ENCODE peak calls at places on chromosomes 1 and 21, in nine cellular contexts. One of them, this sample, is unnamed.

GRCh38 chr1:192747942-192748341 is 60.9 kb upstream of the RGS2 start:
- DNase-seq in H9: no peak
- DNase-seq in MM.1S: no peak
- DNase-seq in HCT116: no peak
- DNase-seq in GM12878: no peak
- DNase-seq in mesendoderm: no peak
- DNase-seq in fibroblast of lung: peak
- DNase-seq in hepatocyte: no peak
- DNase-seq in A549: peak
- DNase-seq in this sample: peak

GRCh38 chr1:220874201-220874655 is 5.0 kb upstream of the HLX start:
- DNase-seq in HCT116: peak
- DNase-seq in A549: peak
- DNase-seq in H9: peak
- DNase-seq in fibroblast of lung: peak
- DNase-seq in MM.1S: peak
- DNase-seq in GM12878: no peak
- DNase-seq in hepatocyte: peak
- DNase-seq in mesendoderm: peak
- DNase-seq in this sample: no peak

GRCh38 chr1:6101826-6102225 is 56.1 kb downstream of the KCNAB2 start:
- DNase-seq in H9: no peak
- DNase-seq in HCT116: no peak
- DNase-seq in mesendoderm: no peak
- DNase-seq in A549: no peak
- DNase-seq in MM.1S: no peak
- DNase-seq in GM12878: no peak
- DNase-seq in fibroblast of lung: no peak
- DNase-seq in hepatocyte: no peak
- DNase-seq in this sample: no peak

GRCh38 chr1:37034301-37035013 is at the start of gene GRIK3:
- DNase-seq in HCT116: no peak
- DNase-seq in A549: no peak
- DNase-seq in mesendoderm: peak
- DNase-seq in GM12878: no peak
- DNase-seq in hepatocyte: peak
- DNase-seq in MM.1S: no peak
- DNase-seq in fibroblast of lung: no peak
- DNase-seq in H9: peak
- DNase-seq in this sample: no peak

GRCh38 chr1:223052931-223053330 is 90.1 kb downstream of the TLR5 start:
- DNase-seq in MM.1S: no peak
- DNase-seq in hepatocyte: no peak
- DNase-seq in fibroblast of lung: no peak
- DNase-seq in mesendoderm: no peak
- DNase-seq in HCT116: no peak
- DNase-seq in H9: no peak
- DNase-seq in A549: no peak
- DNase-seq in GM12878: no peak
- DNase-seq in this sample: peak

GRCh38 chr1:208170252-208170651 is 73.9 kb downstream of the PLXNA2 start:
- DNase-seq in mesendoderm: no peak
- DNase-seq in GM12878: no peak
- DNase-seq in hepatocyte: no peak
- DNase-seq in H9: no peak
- DNase-seq in MM.1S: no peak
- DNase-seq in fibroblast of lung: no peak
- DNase-seq in A549: no peak
- DNase-seq in HCT116: no peak
- DNase-seq in this sample: no peak

GRCh38 chr21:44424608-44425306 is 30.6 kb upstream of the LRRC3 start:
- DNase-seq in mesendoderm: no peak
- DNase-seq in A549: no peak
- DNase-seq in fibroblast of lung: no peak
- DNase-seq in GM12878: no peak
- DNase-seq in HCT116: no peak
- DNase-seq in MM.1S: no peak
- DNase-seq in H9: peak
- DNase-seq in hepatocyte: no peak
- DNase-seq in this sample: no peak

GRCh38 chr1:17653728-17654351 is 101.3 kb upstream of the ACTL8 start:
- DNase-seq in mesendoderm: peak
- DNase-seq in GM12878: no peak
- DNase-seq in HCT116: no peak
- DNase-seq in fibroblast of lung: peak
- DNase-seq in H9: peak
- DNase-seq in MM.1S: peak
- DNase-seq in A549: peak
- DNase-seq in hepatocyte: peak
- DNase-seq in this sample: no peak

GRCh38 chr1:74468982-74469603 is 43.3 kb downstream of the LRRC53 start:
- DNase-seq in A549: peak
- DNase-seq in fibroblast of lung: peak
- DNase-seq in HCT116: peak
- DNase-seq in GM12878: no peak
- DNase-seq in hepatocyte: peak
- DNase-seq in mesendoderm: peak
- DNase-seq in H9: no peak
- DNase-seq in MM.1S: peak
- DNase-seq in this sample: peak

GRCh38 chr1:197178998-197179397 is 32.5 kb upstream of the ASPM start:
- DNase-seq in H9: no peak
- DNase-seq in HCT116: no peak
- DNase-seq in mesendoderm: no peak
- DNase-seq in hepatocyte: no peak
- DNase-seq in A549: no peak
- DNase-seq in MM.1S: peak
- DNase-seq in fibroblast of lung: peak
- DNase-seq in GM12878: no peak
- DNase-seq in this sample: no peak

GRCh38 chr1:207981976-207982375 is 71.1 kb upstream of the CD34 start:
- DNase-seq in mesendoderm: peak
- DNase-seq in H9: peak
- DNase-seq in MM.1S: peak
- DNase-seq in A549: peak
- DNase-seq in hepatocyte: no peak
- DNase-seq in HCT116: peak
- DNase-seq in fibroblast of lung: no peak
- DNase-seq in GM12878: no peak
- DNase-seq in this sample: no peak

GRCh38 chr1:160951443-160952128 is 3.0 kb downstream of the ITLN2 start:
- DNase-seq in A549: peak
- DNase-seq in fibroblast of lung: peak
- DNase-seq in H9: peak
- DNase-seq in mesendoderm: peak
- DNase-seq in GM12878: peak
- DNase-seq in hepatocyte: peak
- DNase-seq in MM.1S: peak
- DNase-seq in HCT116: peak
- DNase-seq in this sample: peak

GRCh38 chr21:35732788-35733187 is 327.5 kb downstream of the SETD4 start:
- DNase-seq in HCT116: no peak
- DNase-seq in fibroblast of lung: no peak
- DNase-seq in mesendoderm: no peak
- DNase-seq in hepatocyte: no peak
- DNase-seq in A549: no peak
- DNase-seq in H9: no peak
- DNase-seq in MM.1S: no peak
- DNase-seq in GM12878: no peak
- DNase-seq in this sample: no peak

GRCh38 chr1:201795066-201795465 is 33.9 kb upstream of the IPO9 start:
- DNase-seq in GM12878: no peak
- DNase-seq in hepatocyte: peak
- DNase-seq in H9: no peak
- DNase-seq in fibroblast of lung: peak
- DNase-seq in mesendoderm: peak
- DNase-seq in A549: no peak
- DNase-seq in MM.1S: no peak
- DNase-seq in HCT116: peak
- DNase-seq in this sample: no peak

GRCh38 chr1:48223372-48224081 is 1.0 kb downstream of the SLC5A9 start:
- DNase-seq in H9: no peak
- DNase-seq in HCT116: no peak
- DNase-seq in hepatocyte: peak
- DNase-seq in MM.1S: no peak
- DNase-seq in GM12878: no peak
- DNase-seq in fibroblast of lung: no peak
- DNase-seq in mesendoderm: no peak
- DNase-seq in A549: no peak
- DNase-seq in this sample: no peak

DNA sequence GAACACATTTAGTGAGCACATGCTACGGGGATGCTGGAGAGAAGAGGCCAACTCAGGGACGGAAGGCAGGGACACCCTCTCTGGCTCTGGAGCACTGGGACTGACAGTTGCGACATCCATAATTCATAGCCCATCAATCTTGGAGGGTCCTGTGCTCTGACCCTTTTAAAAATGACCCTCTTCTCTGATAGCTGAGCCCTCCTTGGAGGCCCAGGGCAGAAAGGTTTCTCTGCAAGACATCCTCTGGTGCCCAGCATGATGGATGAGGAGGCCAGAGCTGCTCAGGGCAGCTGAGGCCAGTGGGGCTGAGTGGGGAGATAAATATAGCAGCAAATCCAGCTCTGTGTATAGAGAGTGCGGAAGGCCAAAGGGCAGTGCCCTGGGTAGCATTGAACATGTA is 50.2 kb upstream of the FMOD start:
- DNase-seq in mesendoderm: no peak
- DNase-seq in hepatocyte: no peak
- DNase-seq in HCT116: no peak
- DNase-seq in fibroblast of lung: no peak
- DNase-seq in GM12878: no peak
- DNase-seq in A549: no peak
- DNase-seq in MM.1S: peak
- DNase-seq in H9: no peak
- DNase-seq in this sample: no peak
- H3K27ac ChIP-seq in mesendoderm: no peak
- H3K27ac ChIP-seq in hepatocyte: no peak
- H3K27ac ChIP-seq in HCT116: no peak
- H3K27ac ChIP-seq in fibroblast of lung: no peak
- H3K27ac ChIP-seq in GM12878: no peak
- H3K27ac ChIP-seq in A549: no peak
- H3K27ac ChIP-seq in MM.1S: no peak
- H3K27ac ChIP-seq in H9: no peak
- H3K27ac ChIP-seq in this sample: no peak

GRCh38 chr21:17866590-17866989 is 47.4 kb upstream of the C21orf91 start:
- DNase-seq in H9: no peak
- DNase-seq in GM12878: no peak
- DNase-seq in HCT116: no peak
- DNase-seq in mesendoderm: peak
- DNase-seq in hepatocyte: no peak
- DNase-seq in fibroblast of lung: no peak
- DNase-seq in MM.1S: no peak
- DNase-seq in A549: no peak
- DNase-seq in this sample: no peak

GRCh38 chr21:17869115-17869514 is 50.0 kb upstream of the C21orf91 start:
- DNase-seq in MM.1S: no peak
- DNase-seq in fibroblast of lung: no peak
- DNase-seq in hepatocyte: no peak
- DNase-seq in H9: no peak
- DNase-seq in A549: no peak
- DNase-seq in GM12878: no peak
- DNase-seq in mesendoderm: no peak
- DNase-seq in HCT116: no peak
- DNase-seq in this sample: no peak
- H3K4me2 ChIP-seq in MM.1S: no peak
- H3K4me2 ChIP-seq in fibroblast of lung: no peak
- H3K4me2 ChIP-seq in hepatocyte: no peak
- H3K4me2 ChIP-seq in H9: no peak
- H3K4me2 ChIP-seq in A549: no peak
- H3K4me2 ChIP-seq in GM12878: no peak
- H3K4me2 ChIP-seq in mesendoderm: no peak
- H3K4me2 ChIP-seq in HCT116: no peak
- H3K4me2 ChIP-seq in this sample: no peak

DNA sequence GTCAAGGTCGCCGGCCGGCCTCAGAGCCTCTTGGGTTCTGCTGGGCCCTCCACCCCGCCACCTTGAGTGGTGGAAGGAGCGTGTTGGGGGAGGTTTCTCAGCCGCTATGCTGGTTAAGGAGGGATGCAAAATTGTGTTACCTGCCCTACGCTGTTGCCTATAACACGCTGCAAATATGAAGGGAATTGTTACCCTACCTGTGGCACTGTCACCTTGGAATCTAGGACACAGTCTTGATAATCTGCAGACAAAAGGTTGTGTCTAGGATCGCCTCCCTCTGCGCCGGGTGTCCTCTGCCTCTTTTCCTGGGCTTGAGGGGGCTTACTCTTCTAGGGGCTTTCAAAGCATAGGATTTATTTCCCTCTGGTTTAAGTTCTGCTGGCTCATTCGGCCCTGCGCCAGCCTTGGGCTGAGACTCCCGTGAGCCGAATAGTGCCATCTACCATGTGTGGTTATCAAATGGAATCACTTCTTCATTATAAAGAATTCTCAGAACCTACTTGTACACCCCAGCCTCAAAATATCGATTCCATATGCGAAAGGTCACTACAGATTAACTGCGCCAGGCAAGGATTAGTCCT is 677 bp downstream of the SLC22A15 start:
- DNase-seq in H9: no peak
- DNase-seq in MM.1S: no peak
- DNase-seq in mesendoderm: no peak
- DNase-seq in fibroblast of lung: peak
- DNase-seq in hepatocyte: peak
- DNase-seq in HCT116: no peak
- DNase-seq in A549: no peak
- DNase-seq in GM12878: no peak
- DNase-seq in this sample: no peak
- H3K27ac ChIP-seq in H9: no peak
- H3K27ac ChIP-seq in MM.1S: no peak
- H3K27ac ChIP-seq in mesendoderm: peak
- H3K27ac ChIP-seq in fibroblast of lung: peak
- H3K27ac ChIP-seq in hepatocyte: peak
- H3K27ac ChIP-seq in HCT116: peak
- H3K27ac ChIP-seq in A549: peak
- H3K27ac ChIP-seq in GM12878: no peak
- H3K27ac ChIP-seq in this sample: peak

DNA sequence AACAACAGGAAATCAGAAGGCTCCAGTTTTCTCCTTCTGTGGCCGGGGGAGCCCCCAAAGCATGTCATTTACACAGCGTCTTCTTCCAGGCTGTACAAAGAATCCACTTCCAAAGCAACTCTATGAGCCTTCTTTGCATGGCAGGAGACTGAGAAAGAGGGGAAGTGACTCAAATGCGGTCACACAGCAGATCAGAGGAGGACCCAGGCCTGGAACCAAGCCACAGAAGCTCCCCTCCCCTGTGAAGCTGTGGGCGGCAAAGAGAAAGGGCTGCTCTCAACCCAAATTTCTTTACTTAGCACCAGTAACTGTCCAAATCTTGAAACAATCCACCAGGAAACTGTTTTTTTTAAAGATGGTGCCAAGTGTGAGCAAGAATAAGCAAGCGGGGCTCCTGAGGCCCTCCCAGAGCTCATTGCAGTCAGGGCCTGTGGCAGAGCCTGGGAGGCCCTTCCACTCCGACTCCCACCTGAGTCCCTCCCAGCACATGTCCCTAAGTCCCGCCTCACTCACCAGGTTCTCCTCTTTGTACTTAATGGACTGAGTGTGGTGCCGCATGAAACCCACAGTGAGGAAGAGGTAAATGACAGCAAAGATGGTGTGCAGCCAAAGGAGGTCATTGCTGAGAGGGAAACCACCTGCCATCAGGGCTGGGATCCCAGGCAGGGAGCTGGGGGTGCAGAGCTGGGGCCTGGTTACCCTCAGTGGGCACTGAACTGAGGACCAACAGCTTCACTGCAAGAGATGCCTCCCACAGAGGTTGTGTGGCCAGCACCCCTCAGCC is 15.9 kb downstream of the TMEM63A start:
- DNase-seq in GM12878: no peak
- DNase-seq in H9: no peak
- DNase-seq in HCT116: no peak
- DNase-seq in A549: no peak
- DNase-seq in hepatocyte: no peak
- DNase-seq in fibroblast of lung: peak
- DNase-seq in mesendoderm: no peak
- DNase-seq in MM.1S: no peak
- DNase-seq in this sample: no peak
- H3K4me2 ChIP-seq in GM12878: no peak
- H3K4me2 ChIP-seq in H9: no peak
- H3K4me2 ChIP-seq in HCT116: no peak
- H3K4me2 ChIP-seq in A549: no peak
- H3K4me2 ChIP-seq in hepatocyte: no peak
- H3K4me2 ChIP-seq in fibroblast of lung: no peak
- H3K4me2 ChIP-seq in mesendoderm: no peak
- H3K4me2 ChIP-seq in MM.1S: no peak
- H3K4me2 ChIP-seq in this sample: no peak